ENCODE peak calls at places on chromosomes 12 and 14, in ten cellular contexts. J, I, F, Z, S, W, R, E, Q and G are unnamed samples.

GRCh38 chr14:55662757-55663156 is 82.8 kb downstream of the KTN1 start:
- DNase-seq in F (no peak), J (no peak), Z (no peak), E (no peak), R (no peak), S (no peak), I (no peak), Q (no peak), W (no peak), G (no peak)

GRCh38 chr14:71665157-71665556 is 267.1 kb upstream of the RGS6 start:
- DNase-seq in W (no peak), Q (peak), I (peak), R (no peak), Z (no peak), S (peak), F (no peak), E (peak), J (no peak), G (peak)

GRCh38 chr12:120224304-120225199 is 23.6 kb upstream of the RPLP0 start:
- DNase-seq in F (peak), J (no peak), Q (peak), W (no peak), E (no peak), R (no peak), S (peak), I (peak), Z (no peak), G (no peak)

GRCh38 chr14:101360045-101360931 is 201.0 kb upstream of the DIO3 start:
- DNase-seq in Q (no peak), W (peak), S (no peak), J (peak), F (no peak), I (no peak), E (peak), R (no peak), Z (no peak), G (no peak)

GRCh38 chr14:33617154-33617553 is 333.7 kb downstream of the EGLN3 start:
- DNase-seq in J (no peak), F (no peak), Q (peak), E (peak), R (peak), Z (no peak), S (peak), W (no peak), I (peak), G (peak)

GRCh38 chr14:99136047-99136400 is 136.0 kb downstream of the BCL11B start:
- DNase-seq in I (no peak), Z (no peak), W (no peak), Q (no peak), S (no peak), R (no peak), J (peak), F (no peak), E (no peak), G (no peak)

GRCh38 chr12:1644113-1644512 is 15.1 kb downstream of the WNT5B start:
- DNase-seq in J (no peak), I (no peak), F (no peak), Z (no peak), S (no peak), Q (no peak), R (no peak), W (no peak), E (no peak), G (no peak)

GRCh38 chr12:90499793-90500192 is 455.2 kb downstream of the CCER1 start:
- DNase-seq in S (no peak), E (no peak), J (no peak), W (no peak), I (peak), R (no peak), F (no peak), Z (no peak), Q (no peak), G (no peak)

GRCh38 chr14:54669759-54670630 is 103.1 kb downstream of the SAMD4A start:
- DNase-seq in S (peak), W (peak), R (no peak), J (peak), Q (peak), F (no peak), I (peak), E (peak), Z (peak), G (no peak)

GRCh38 chr14:65495196-65495595 is 82.7 kb downstream of the FUT8 start:
- DNase-seq in S (peak), Z (no peak), F (no peak), R (no peak), E (peak), Q (peak), W (no peak), J (no peak), I (peak), G (no peak)

GRCh38 chr12:81953541-81953940 is 194.4 kb upstream of the PPFIA2 start:
- DNase-seq in E (no peak), Q (no peak), J (no peak), S (no peak), Z (no peak), I (peak), F (no peak), W (no peak), R (no peak), G (no peak)

DNA sequence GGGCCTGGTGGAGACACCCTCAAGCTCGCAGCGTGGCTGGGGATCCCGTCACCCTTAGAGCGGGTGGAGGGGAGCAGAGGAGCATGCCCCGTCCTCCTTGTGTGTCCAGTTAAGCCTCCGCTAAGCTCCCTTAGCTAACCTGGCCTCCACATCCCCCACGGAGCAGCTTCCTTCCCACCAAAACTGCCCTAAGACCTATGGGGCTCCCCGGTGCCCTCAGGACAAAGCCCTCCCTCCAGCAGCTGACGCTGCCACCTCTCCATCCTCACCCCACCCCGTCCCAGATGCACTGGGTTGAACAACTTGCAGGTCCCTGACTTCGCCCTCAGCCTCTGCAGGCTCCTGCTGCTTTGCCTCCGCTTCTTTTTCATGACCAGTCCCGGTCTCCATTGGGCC is 4.0 kb downstream of the AHNAK2 start:
- DNase-seq in F (no peak), R (no peak), W (no peak), E (no peak), J (no peak), S (no peak), Q (no peak), I (no peak), Z (no peak), G (no peak)
- H3K4me3 ChIP-seq in F (no peak), R (no peak), W (no peak), E (no peak), J (no peak), S (no peak), Q (no peak), I (no peak), Z (no peak), G (peak)

DNA sequence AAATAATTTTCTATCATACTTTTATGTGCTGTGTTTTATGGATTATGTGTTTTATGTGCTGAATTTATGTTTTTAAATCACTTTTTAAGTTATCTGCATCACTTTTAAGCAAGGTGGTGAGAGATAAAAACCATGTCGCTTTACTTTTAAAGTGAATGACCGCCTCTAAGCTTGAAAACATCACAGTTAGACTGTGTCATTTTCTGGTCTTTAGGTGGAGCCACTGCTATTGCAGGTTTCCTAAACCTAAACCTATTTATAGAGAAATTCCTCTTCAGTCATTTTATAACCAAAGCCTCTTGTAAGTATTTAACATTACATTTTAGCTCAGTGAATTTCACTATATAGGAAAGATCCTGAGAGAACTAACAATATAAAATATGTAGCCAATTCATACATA is 21.0 kb upstream of the MDM2 start:
- DNase-seq in F (peak), W (no peak), Q (no peak), I (no peak), E (peak), S (peak), J (no peak), R (no peak), Z (no peak), G (no peak)
- H3K4me3 ChIP-seq in F (no peak), W (no peak), Q (no peak), I (no peak), E (no peak), S (no peak), J (no peak), R (no peak), Z (no peak), G (no peak)

DNA sequence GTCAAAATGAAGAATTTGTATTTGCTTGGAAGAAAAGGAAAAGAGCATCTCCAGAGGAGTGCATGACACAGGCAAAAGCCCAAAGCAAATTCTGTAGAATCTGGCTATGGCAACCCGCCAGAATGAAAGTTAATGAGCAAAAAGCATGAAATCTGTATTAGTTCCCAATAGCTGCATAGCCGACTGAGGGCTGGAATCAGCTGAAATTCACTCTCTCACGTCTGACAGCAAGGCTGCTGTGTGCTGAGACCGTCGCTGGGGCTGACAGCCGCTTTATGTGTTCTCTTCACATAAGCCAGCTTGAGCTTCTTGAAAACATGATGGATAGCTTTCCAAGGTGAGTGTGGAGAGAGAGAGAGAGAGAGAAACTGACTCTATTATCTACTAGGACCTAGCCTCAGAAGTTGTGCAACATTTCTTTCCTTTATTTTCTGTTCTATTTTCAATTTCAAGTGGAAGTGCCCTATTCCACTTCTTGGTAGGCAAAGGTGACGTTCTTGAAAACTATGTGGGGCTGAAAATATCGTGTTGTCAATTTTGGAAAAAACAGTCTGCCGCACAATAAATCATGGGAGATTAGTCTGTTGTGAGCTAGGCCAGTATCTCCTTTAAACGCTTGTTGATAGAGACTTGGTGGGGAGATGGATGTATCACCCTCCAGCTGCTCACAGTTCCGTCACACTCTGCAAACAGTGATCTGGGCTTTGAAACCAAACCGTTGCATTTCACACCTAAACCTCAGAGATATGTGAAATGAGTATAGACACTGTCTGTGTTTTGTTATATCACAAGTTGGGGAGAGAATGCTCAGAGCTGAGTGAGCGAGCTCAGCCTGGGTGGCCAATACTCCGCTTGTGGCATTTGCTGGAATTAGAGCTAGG is 74.8 kb upstream of the ST8SIA1 start:
- DNase-seq in S (no peak), R (no peak), E (no peak), Q (peak), I (no peak), Z (peak), J (no peak), W (no peak), F (no peak), G (no peak)
- H3K4me3 ChIP-seq in S (no peak), R (no peak), E (no peak), Q (no peak), I (no peak), Z (peak), J (no peak), W (no peak), F (no peak), G (no peak)

GRCh38 chr12:4118017-4118510 is 155.5 kb upstream of the CCND2 start:
- DNase-seq in S (peak), W (no peak), Z (no peak), E (peak), F (peak), I (peak), Q (peak), R (no peak), J (peak), G (no peak)

GRCh38 chr12:4121506-4122020 is 152.0 kb upstream of the CCND2 start:
- DNase-seq in Z (no peak), Q (no peak), E (no peak), I (no peak), J (peak), R (no peak), S (no peak), W (no peak), F (no peak), G (no peak)

GRCh38 chr12:4119157-4119761 is 154.3 kb upstream of the CCND2 start:
- DNase-seq in I (no peak), Q (no peak), F (no peak), Z (no peak), S (no peak), E (no peak), J (peak), W (no peak), R (no peak), G (no peak)

GRCh38 chr12:4118601-4119156 is 154.9 kb upstream of the CCND2 start:
- DNase-seq in Z (no peak), W (no peak), E (no peak), J (peak), I (no peak), R (no peak), F (no peak), S (no peak), Q (no peak), G (no peak)

GRCh38 chr12:4120316-4120920 is 153.1 kb upstream of the CCND2 start:
- DNase-seq in J (peak), E (no peak), Z (no peak), R (no peak), Q (no peak), I (no peak), W (no peak), F (no peak), S (no peak), G (no peak)
- H3K4me3 ChIP-seq in J (no peak), E (no peak), Z (no peak), R (no peak), Q (no peak), I (no peak), W (no peak), F (no peak), S (no peak), G (no peak)

DNA sequence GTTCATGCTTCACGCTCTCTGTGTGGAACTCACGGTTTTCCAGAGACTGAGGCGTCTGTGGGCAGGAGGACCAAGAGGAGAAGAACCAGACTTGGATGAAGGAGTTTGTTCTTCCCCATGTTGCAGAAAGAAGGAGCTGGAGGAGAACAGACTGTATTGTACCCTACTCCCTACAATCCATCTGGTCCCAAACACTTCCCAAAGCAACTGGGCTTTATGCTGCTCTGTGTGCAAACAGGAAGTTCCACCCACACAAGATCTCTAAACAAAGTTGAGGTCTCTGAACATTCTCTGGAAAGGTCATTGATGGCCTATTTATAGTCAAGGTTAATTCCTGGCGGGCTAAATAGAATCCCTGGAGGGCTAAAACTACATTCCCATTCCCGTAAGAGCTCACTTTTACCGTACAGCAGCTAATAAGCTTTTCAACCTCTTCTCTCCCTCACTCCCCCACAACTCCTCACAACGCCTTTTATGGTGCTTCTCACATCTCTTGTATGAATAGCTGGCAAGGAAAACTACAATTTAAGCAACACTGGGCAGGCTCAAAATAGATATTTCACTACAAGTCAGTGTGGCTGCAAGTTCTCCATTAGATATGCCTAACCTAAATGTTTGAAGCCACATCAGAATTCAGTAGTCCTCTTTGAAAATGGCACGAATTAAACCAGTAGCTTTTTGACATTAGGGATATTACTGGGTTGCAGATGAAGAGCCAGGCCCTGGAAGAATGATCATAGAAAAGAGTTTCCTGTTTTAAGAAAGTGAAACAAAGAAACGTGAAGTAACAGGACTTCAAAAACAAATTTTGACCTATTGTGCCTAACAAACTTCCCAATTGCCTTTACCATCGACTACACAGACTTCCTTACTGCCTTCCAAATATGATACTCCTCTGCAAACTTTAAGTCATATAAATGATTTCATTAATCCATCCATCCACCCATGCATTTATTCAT is at the start of gene A2M:
- DNase-seq in I (no peak), R (no peak), S (peak), Z (no peak), E (no peak), W (no peak), F (no peak), J (no peak), Q (peak), G (no peak)
- H3K4me3 ChIP-seq in I (no peak), R (no peak), S (peak), Z (no peak), E (peak), W (no peak), F (no peak), J (peak), Q (peak), G (no peak)

GRCh38 chr12:28092396-28092795 is 97.9 kb upstream of the CCDC91 start:
- DNase-seq in R (no peak), I (no peak), Q (no peak), J (no peak), W (no peak), S (no peak), Z (no peak), F (no peak), E (no peak), G (no peak)

GRCh38 chr12:28090835-28091234 is 99.4 kb upstream of the CCDC91 start:
- DNase-seq in J (no peak), E (no peak), I (no peak), S (no peak), Q (no peak), W (no peak), Z (no peak), F (no peak), R (no peak), G (no peak)

GRCh38 chr12:28086521-28086920 is 103.7 kb upstream of the CCDC91 start:
- DNase-seq in J (no peak), S (no peak), I (no peak), F (no peak), Q (no peak), R (no peak), E (no peak), Z (no peak), W (no peak), G (no peak)

GRCh38 chr12:28088566-28089277 is 101.5 kb upstream of the CCDC91 start:
- DNase-seq in I (peak), Q (peak), E (peak), R (no peak), F (no peak), W (no peak), S (no peak), Z (no peak), J (no peak), G (no peak)

DNA sequence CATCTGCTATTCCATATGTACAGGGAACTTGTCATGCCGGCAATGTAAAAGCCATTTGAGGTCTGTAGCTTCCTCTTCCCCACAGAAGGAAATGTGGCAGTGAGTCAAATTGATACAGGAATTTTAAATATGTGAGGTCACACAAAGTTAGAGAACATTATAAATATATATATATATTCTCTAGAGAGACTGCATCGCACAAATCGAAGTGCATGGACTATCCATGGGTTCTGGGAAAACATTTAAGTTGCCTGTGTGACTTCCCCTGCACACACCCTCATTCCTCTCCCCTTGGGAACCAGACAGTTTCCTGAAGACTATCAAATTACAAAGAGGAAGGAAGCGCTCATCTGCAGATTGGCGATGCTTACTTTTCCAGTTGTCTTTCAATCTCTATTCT is 100.9 kb upstream of the CCDC91 start:
- DNase-seq in J (no peak), I (peak), F (no peak), S (peak), E (peak), R (peak), Z (no peak), Q (peak), W (no peak), G (no peak)
- H3K4me3 ChIP-seq in J (no peak), I (no peak), F (no peak), S (no peak), E (no peak), R (no peak), Z (no peak), Q (no peak), W (no peak), G (no peak)

GRCh38 chr12:5718073-5718472 is 227.0 kb downstream of the ANO2 start:
- DNase-seq in W (no peak), J (no peak), Q (no peak), E (no peak), R (no peak), F (no peak), Z (no peak), I (no peak), S (no peak), G (no peak)
- H3K4me3 ChIP-seq in W (no peak), J (no peak), Q (no peak), E (no peak), R (no peak), F (no peak), Z (no peak), I (no peak), S (no peak), G (no peak)